ENCODE peak calls at places on chromosomes 7 and 10, in seven cellular contexts. U is fibroblast of lung, K is tibial artery, R is neural progenitor cell, H is H7, S is pancreas, M is BJ. P is an unnamed sample.
A peak's percentile ranks its signal among the peaks of the same experiment; 100 is the strongest.

GRCh38 chr7:22441157-22441556 is 58.8 kb downstream of the STEAP1B start:
- DNase-seq in U (no peak), K (no peak), R (no peak), H (no peak), S (no peak), M (no peak), P (no peak)

GRCh38 chr10:77606751-77607150 is 30.9 kb downstream of the KCNMA1 start:
- DNase-seq in U (no peak), K (no peak), R (no peak), H (peak; percentile 43), S (no peak), M (no peak), P (no peak)

GRCh38 chr10:113993489-113993932 is 50.2 kb upstream of the ADRB1 start:
- DNase-seq in U (peak; percentile 59), K (no peak), R (no peak), H (no peak), S (no peak), M (no peak), P (no peak)

GRCh38 chr7:139825666-139826290 is 3.3 kb upstream of the TBXAS1 start:
- DNase-seq in U (peak; percentile 69), K (no peak), R (no peak), H (no peak), S (no peak), M (no peak), P (no peak)

GRCh38 chr10:3412646-3413045 is 240.1 kb upstream of the PITRM1 start:
- DNase-seq in U (no peak), K (no peak), R (no peak), H (no peak), S (no peak), M (no peak), P (no peak)

GRCh38 chr7:25988640-25989039 is 163.4 kb upstream of the NFE2L3 start:
- DNase-seq in U (no peak), K (no peak), R (no peak), H (no peak), S (no peak), M (no peak), P (no peak)

GRCh38 chr7:85396676-85397075 is 209.8 kb upstream of the SEMA3D start:
- DNase-seq in U (no peak), K (no peak), R (no peak), H (peak; percentile 1), S (no peak), M (no peak), P (no peak)

GRCh38 chr10:21926949-21927348 is 76.6 kb downstream of the DNAJC1 start:
- DNase-seq in U (peak; percentile 97), K (no peak), R (peak; percentile 17), H (no peak), S (no peak), M (peak; percentile 76), P (peak; percentile 89)

GRCh38 chr7:116672596-116673503 is 854 bp downstream of the MET start:
- DNase-seq in U (peak; percentile 66), K (no peak), R (peak; percentile 42), H (peak; percentile 30), S (peak; percentile 39), M (no peak), P (no peak)

GRCh38 chr7:113774182-113774807 is 144.5 kb downstream of the PPP1R3A start:
- DNase-seq in U (peak; percentile 61), K (no peak), R (peak; percentile 39), H (peak; percentile 13), S (no peak), M (peak; percentile 0), P (no peak)

GRCh38 chr7:112946350-112946749 is 140.3 kb downstream of the GPR85 start:
- DNase-seq in U (no peak), K (no peak), R (no peak), H (no peak), S (no peak), M (no peak), P (no peak)

GRCh38 chr7:79927116-79927515 is 207.5 kb upstream of the GNAI1 start:
- DNase-seq in U (no peak), K (no peak), R (no peak), H (no peak), S (no peak), M (no peak), P (peak; percentile 13)

GRCh38 chr7:30851651-30852359 is 59.8 kb upstream of the AQP1 start:
- DNase-seq in U (no peak), K (peak; percentile 89), R (no peak), H (no peak), S (no peak), M (peak; percentile 57), P (no peak)

GRCh38 chr10:62961951-62962523 is 145.9 kb upstream of the EGR2 start:
- DNase-seq in U (peak; percentile 34), K (no peak), R (peak; percentile 37), H (no peak), S (no peak), M (no peak), P (peak; percentile 28)

GRCh38 chr10:42596196-42596595 is 42.2 kb downstream of the ZNF33B start:
- DNase-seq in U (no peak), K (no peak), R (no peak), H (no peak), S (no peak), M (no peak), P (no peak)

GRCh38 chr7:27906385-27907091 is 166.6 kb downstream of the TAX1BP1 start:
- DNase-seq in U (peak; percentile 18), K (no peak), R (no peak), H (no peak), S (no peak), M (no peak), P (no peak)

GRCh38 chr7:101201695-101202602 is 1.1 kb upstream of the MOGAT3 start:
- DNase-seq in U (no peak), K (no peak), R (peak; percentile 40), H (peak; percentile 92), S (no peak), M (no peak), P (no peak)

GRCh38 chr10:46514431-46514861 is 42.0 kb downstream of the GPRIN2 start:
- DNase-seq in U (no peak), K (peak; percentile 59), R (no peak), H (no peak), S (no peak), M (no peak), P (no peak)

GRCh38 chr7:105268056-105268455 is 120.7 kb downstream of the SRPK2 start:
- DNase-seq in U (peak; percentile 90), K (no peak), R (no peak), H (no peak), S (no peak), M (no peak), P (peak; percentile 40)

GRCh38 chr10:128268015-128268722 is 141.9 kb upstream of the MKI67 start:
- DNase-seq in U (peak; percentile 1), K (no peak), R (peak; percentile 92), H (peak; percentile 91), S (no peak), M (no peak), P (no peak)

GRCh38 chr10:123117644-123118409 is 17.9 kb upstream of the HMX3 start:
- DNase-seq in U (no peak), K (no peak), R (peak; percentile 67), H (peak; percentile 81), S (no peak), M (no peak), P (no peak)

GRCh38 chr7:15891151-15891842 is 204.8 kb upstream of the MEOX2 start:
- DNase-seq in U (peak; percentile 69), K (no peak), R (no peak), H (no peak), S (no peak), M (peak; percentile 7), P (no peak)

GRCh38 chr7:46764100-46764941 is 817.6 kb downstream of the TNS3 start:
- DNase-seq in U (peak; percentile 98), K (peak; percentile 86), R (no peak), H (no peak), S (peak; percentile 33), M (peak; percentile 67), P (peak; percentile 98)

GRCh38 chr10:117439243-117439912 is 64.1 kb upstream of the PDZD8 start:
- DNase-seq in U (peak; percentile 91), K (peak; percentile 88), R (no peak), H (no peak), S (no peak), M (peak; percentile 85), P (peak; percentile 68)

GRCh38 chr7:16867328-16867727 is 14.5 kb downstream of the AGR3 start:
- DNase-seq in U (no peak), K (no peak), R (no peak), H (no peak), S (no peak), M (no peak), P (no peak)

GRCh38 chr7:141393056-141393455 is 158.2 kb upstream of the AGK start:
- DNase-seq in U (no peak), K (no peak), R (no peak), H (no peak), S (no peak), M (no peak), P (no peak)
- H3K4me3 ChIP-seq in U (no peak overlapping the region), K (no peak overlapping the region), R (no peak overlapping the region), H (no peak overlapping the region), S (no peak overlapping the region), M (no peak overlapping the region), P (no peak overlapping the region)

DNA sequence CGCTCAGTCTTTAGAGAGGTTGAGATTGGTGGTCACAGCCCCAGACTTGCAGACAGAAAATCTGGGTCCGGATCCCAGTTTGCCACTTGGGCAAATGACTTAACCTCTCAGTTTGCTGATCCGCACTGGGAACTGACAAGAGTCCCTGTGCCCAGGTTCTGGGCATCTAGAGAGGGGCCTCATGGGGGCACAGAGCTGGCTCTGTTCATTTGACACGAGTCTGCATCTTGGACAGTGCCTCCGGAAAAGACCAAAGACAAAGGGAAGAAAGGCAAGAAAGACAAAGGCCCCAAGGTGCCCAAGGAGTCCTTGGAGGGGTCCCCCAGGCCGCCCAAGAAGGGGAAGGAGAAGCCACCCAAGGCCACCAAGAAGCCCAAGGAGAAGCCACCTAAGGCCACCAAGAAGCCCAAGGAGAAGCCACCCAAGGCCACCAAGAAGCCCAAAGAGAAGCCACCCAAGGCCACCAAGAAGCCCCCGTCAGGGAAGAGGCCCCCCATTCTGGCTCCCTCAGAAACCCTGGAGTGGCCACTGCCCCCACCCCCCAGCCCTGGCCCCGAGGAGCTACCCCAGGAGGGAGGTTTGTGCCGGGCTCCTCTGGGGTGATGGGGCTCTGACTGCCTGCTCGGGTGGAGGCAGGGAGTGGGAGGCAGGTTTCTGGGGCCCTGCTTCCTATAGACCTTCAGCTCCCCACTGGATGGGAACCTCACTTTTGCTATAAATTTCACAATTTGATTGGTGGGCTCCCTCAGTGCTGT is 2.3 kb downstream of the AEBP1 start:
- DNase-seq in U (no peak), K (no peak), R (no peak), H (no peak), S (no peak), M (no peak), P (no peak)
- H3K4me3 ChIP-seq in U (peak overlapping the region; percentile 87), K (peak overlapping the region; percentile 52), R (no peak overlapping the region), H (no peak overlapping the region), S (no peak overlapping the region), M (peak overlapping the region; percentile 49), P (no peak overlapping the region)

GRCh38 chr10:1240341-1240775 is 184.2 kb downstream of the WDR37 start:
- DNase-seq in U (no peak), K (no peak), R (no peak), H (peak; percentile 85), S (no peak), M (no peak), P (no peak)
- H3K4me3 ChIP-seq in U (no peak overlapping the region), K (no peak overlapping the region), R (no peak overlapping the region), H (peak overlapping the region; percentile 39), S (no peak overlapping the region), M (no peak overlapping the region), P (no peak overlapping the region)

DNA sequence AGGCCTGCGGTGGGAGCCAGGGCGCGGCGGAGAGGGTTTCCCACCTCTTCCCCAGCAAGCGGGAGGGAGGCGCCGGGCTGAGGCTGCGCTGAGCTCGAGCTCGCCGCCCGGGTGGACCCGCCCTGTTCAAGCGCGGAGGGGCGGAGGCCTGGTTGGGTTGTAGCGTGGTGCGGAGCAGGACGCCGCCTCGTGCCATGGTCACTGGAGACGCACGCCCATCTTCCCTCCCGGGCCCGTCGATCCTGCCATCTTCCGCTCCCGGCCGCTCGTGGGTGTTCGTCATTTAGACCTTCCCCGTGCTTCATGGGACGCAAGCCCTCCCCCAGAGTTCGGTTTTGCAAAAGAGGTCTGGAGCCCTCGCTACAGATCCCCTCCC is 9.3 kb upstream of the EN2 start:
- DNase-seq in U (no peak), K (no peak), R (peak; percentile 65), H (peak; percentile 88), S (no peak), M (no peak), P (no peak)
- H3K4me3 ChIP-seq in U (no peak overlapping the region), K (no peak overlapping the region), R (peak overlapping the region; percentile 42), H (peak overlapping the region; percentile 26), S (no peak overlapping the region), M (no peak overlapping the region), P (no peak overlapping the region)